ENCODE peak calls at places on chromosomes 16 and 17, in six cellular contexts. One of them, this sample, is unnamed.

GRCh38 chr17:65627892-65628622 is 66.6 kb upstream of the AXIN2 start:
- DNase-seq in transverse colon: peak; percentile 71
- DNase-seq in aorta: peak; percentile 55
- DNase-seq in CD4-positive, CD25-positive, alpha-beta regulatory T cell: no peak
- DNase-seq in thyroid gland: peak; percentile 88
- DNase-seq in uterus: peak; percentile 63
- DNase-seq in this sample: no peak

GRCh38 chr17:19320876-19321275 is 41.6 kb downstream of the B9D1 start:
- DNase-seq in transverse colon: no peak
- DNase-seq in aorta: no peak
- DNase-seq in CD4-positive, CD25-positive, alpha-beta regulatory T cell: no peak
- DNase-seq in thyroid gland: no peak
- DNase-seq in uterus: no peak
- DNase-seq in this sample: no peak

GRCh38 chr17:55762086-55762858 is 11.4 kb downstream of the PCTP start:
- DNase-seq in transverse colon: no peak
- DNase-seq in aorta: no peak
- DNase-seq in CD4-positive, CD25-positive, alpha-beta regulatory T cell: no peak
- DNase-seq in thyroid gland: no peak
- DNase-seq in uterus: no peak
- DNase-seq in this sample: no peak

GRCh38 chr17:63740464-63741181 is 976 bp downstream of the STRADA start:
- DNase-seq in transverse colon: no peak
- DNase-seq in aorta: no peak
- DNase-seq in CD4-positive, CD25-positive, alpha-beta regulatory T cell: no peak
- DNase-seq in thyroid gland: no peak
- DNase-seq in uterus: no peak
- DNase-seq in this sample: no peak

GRCh38 chr16:3542153-3542550 is 35.1 kb downstream of the NLRC3 start:
- DNase-seq in transverse colon: no peak
- DNase-seq in aorta: no peak
- DNase-seq in CD4-positive, CD25-positive, alpha-beta regulatory T cell: no peak
- DNase-seq in thyroid gland: no peak
- DNase-seq in uterus: no peak
- DNase-seq in this sample: no peak

GRCh38 chr17:28967240-28968135 is 16.2 kb upstream of the PHF12 start:
- DNase-seq in transverse colon: no peak
- DNase-seq in aorta: peak; percentile 44
- DNase-seq in CD4-positive, CD25-positive, alpha-beta regulatory T cell: no peak
- DNase-seq in thyroid gland: no peak
- DNase-seq in uterus: no peak
- DNase-seq in this sample: no peak

GRCh38 chr16:77767826-77768225 is 20.5 kb upstream of the VAT1L start:
- DNase-seq in transverse colon: no peak
- DNase-seq in aorta: no peak
- DNase-seq in CD4-positive, CD25-positive, alpha-beta regulatory T cell: no peak
- DNase-seq in thyroid gland: no peak
- DNase-seq in uterus: no peak
- DNase-seq in this sample: no peak

GRCh38 chr17:700504-701094 is 14.0 kb downstream of the VPS53 start:
- DNase-seq in transverse colon: no peak
- DNase-seq in aorta: no peak
- DNase-seq in CD4-positive, CD25-positive, alpha-beta regulatory T cell: peak; percentile 59
- DNase-seq in thyroid gland: no peak
- DNase-seq in uterus: no peak
- DNase-seq in this sample: no peak

GRCh38 chr17:2594657-2595085 is 1.2 kb downstream of the PAFAH1B1 start:
- DNase-seq in transverse colon: no peak
- DNase-seq in aorta: no peak
- DNase-seq in CD4-positive, CD25-positive, alpha-beta regulatory T cell: peak; percentile 23
- DNase-seq in thyroid gland: no peak
- DNase-seq in uterus: no peak
- DNase-seq in this sample: no peak

GRCh38 chr17:42111901-42112551 is 488 bp downstream of the DHX58 start:
- DNase-seq in transverse colon: peak; percentile 57
- DNase-seq in aorta: peak; percentile 62
- DNase-seq in CD4-positive, CD25-positive, alpha-beta regulatory T cell: no peak
- DNase-seq in thyroid gland: peak; percentile 54
- DNase-seq in uterus: no peak
- DNase-seq in this sample: no peak

GRCh38 chr17:77793146-77793887 is 165.2 kb upstream of the TNRC6C start:
- DNase-seq in transverse colon: no peak
- DNase-seq in aorta: no peak
- DNase-seq in CD4-positive, CD25-positive, alpha-beta regulatory T cell: no peak
- DNase-seq in thyroid gland: no peak
- DNase-seq in uterus: no peak
- DNase-seq in this sample: no peak

GRCh38 chr17:29949708-29950107 is 8.3 kb downstream of the EFCAB5 start:
- DNase-seq in transverse colon: no peak
- DNase-seq in aorta: no peak
- DNase-seq in CD4-positive, CD25-positive, alpha-beta regulatory T cell: no peak
- DNase-seq in thyroid gland: no peak
- DNase-seq in uterus: no peak
- DNase-seq in this sample: no peak

GRCh38 chr16:85393674-85394510 is 219.2 kb upstream of the GSE1 start:
- DNase-seq in transverse colon: peak; percentile 73
- DNase-seq in aorta: peak; percentile 65
- DNase-seq in CD4-positive, CD25-positive, alpha-beta regulatory T cell: peak; percentile 43
- DNase-seq in thyroid gland: peak; percentile 59
- DNase-seq in uterus: peak; percentile 75
- DNase-seq in this sample: peak; percentile 27

GRCh38 chr17:28507567-28508195 is 1.5 kb downstream of the FOXN1 start:
- DNase-seq in transverse colon: peak; percentile 48
- DNase-seq in aorta: no peak
- DNase-seq in CD4-positive, CD25-positive, alpha-beta regulatory T cell: no peak
- DNase-seq in thyroid gland: no peak
- DNase-seq in uterus: no peak
- DNase-seq in this sample: no peak

GRCh38 chr16:54591816-54592246 is 305.2 kb upstream of the IRX3 start:
- DNase-seq in transverse colon: no peak
- DNase-seq in aorta: no peak
- DNase-seq in CD4-positive, CD25-positive, alpha-beta regulatory T cell: no peak
- DNase-seq in thyroid gland: no peak
- DNase-seq in uterus: no peak
- DNase-seq in this sample: no peak

GRCh38 chr16:49455991-49456745 is 82.6 kb downstream of the C16orf78 start:
- DNase-seq in transverse colon: no peak
- DNase-seq in aorta: no peak
- DNase-seq in CD4-positive, CD25-positive, alpha-beta regulatory T cell: no peak
- DNase-seq in thyroid gland: no peak
- DNase-seq in uterus: no peak
- DNase-seq in this sample: no peak

GRCh38 chr17:66441012-66441703 is 138.7 kb downstream of the PRKCA start:
- DNase-seq in transverse colon: no peak
- DNase-seq in aorta: no peak
- DNase-seq in CD4-positive, CD25-positive, alpha-beta regulatory T cell: no peak
- DNase-seq in thyroid gland: no peak
- DNase-seq in uterus: no peak
- DNase-seq in this sample: no peak

GRCh38 chr17:9148908-9149536 is 127.7 kb downstream of the NTN1 start:
- DNase-seq in transverse colon: peak; percentile 14
- DNase-seq in aorta: peak; percentile 59
- DNase-seq in CD4-positive, CD25-positive, alpha-beta regulatory T cell: no peak
- DNase-seq in thyroid gland: no peak
- DNase-seq in uterus: no peak
- DNase-seq in this sample: no peak

GRCh38 chr17:42697108-42697811 is 14.9 kb downstream of the CNTNAP1 start:
- DNase-seq in transverse colon: no peak
- DNase-seq in aorta: no peak
- DNase-seq in CD4-positive, CD25-positive, alpha-beta regulatory T cell: no peak
- DNase-seq in thyroid gland: no peak
- DNase-seq in uterus: no peak
- DNase-seq in this sample: no peak

GRCh38 chr17:16583781-16584180 is 14.8 kb upstream of the ZNF287 start:
- DNase-seq in transverse colon: no peak
- DNase-seq in aorta: no peak
- DNase-seq in CD4-positive, CD25-positive, alpha-beta regulatory T cell: no peak
- DNase-seq in thyroid gland: no peak
- DNase-seq in uterus: no peak
- DNase-seq in this sample: no peak

GRCh38 chr16:72517154-72517553 is 345.2 kb upstream of the PMFBP1 start:
- DNase-seq in transverse colon: no peak
- DNase-seq in aorta: no peak
- DNase-seq in CD4-positive, CD25-positive, alpha-beta regulatory T cell: no peak
- DNase-seq in thyroid gland: no peak
- DNase-seq in uterus: no peak
- DNase-seq in this sample: no peak

GRCh38 chr17:29933379-29933778 is 3.4 kb upstream of the SSH2 start:
- DNase-seq in transverse colon: no peak
- DNase-seq in aorta: no peak
- DNase-seq in CD4-positive, CD25-positive, alpha-beta regulatory T cell: no peak
- DNase-seq in thyroid gland: no peak
- DNase-seq in uterus: no peak
- DNase-seq in this sample: no peak

GRCh38 chr17:79483122-79483521 is 127.7 kb downstream of the RBFOX3 start:
- DNase-seq in transverse colon: no peak
- DNase-seq in aorta: no peak
- DNase-seq in CD4-positive, CD25-positive, alpha-beta regulatory T cell: no peak
- DNase-seq in thyroid gland: no peak
- DNase-seq in uterus: no peak
- DNase-seq in this sample: no peak

GRCh38 chr16:50102046-50102756 is 36.4 kb downstream of the HEATR3 start:
- DNase-seq in transverse colon: no peak
- DNase-seq in aorta: no peak
- DNase-seq in CD4-positive, CD25-positive, alpha-beta regulatory T cell: no peak
- DNase-seq in thyroid gland: no peak
- DNase-seq in uterus: no peak
- DNase-seq in this sample: no peak

GRCh38 chr16:57700801-57701551 is 6.4 kb downstream of the DRC7 start:
- DNase-seq in transverse colon: no peak
- DNase-seq in aorta: peak; percentile 2
- DNase-seq in CD4-positive, CD25-positive, alpha-beta regulatory T cell: no peak
- DNase-seq in thyroid gland: no peak
- DNase-seq in uterus: no peak
- DNase-seq in this sample: no peak

GRCh38 chr16:57699481-57699880 is 4.9 kb downstream of the DRC7 start:
- DNase-seq in transverse colon: no peak
- DNase-seq in aorta: peak; percentile 34
- DNase-seq in CD4-positive, CD25-positive, alpha-beta regulatory T cell: no peak
- DNase-seq in thyroid gland: no peak
- DNase-seq in uterus: no peak
- DNase-seq in this sample: no peak

GRCh38 chr16:57703416-57704010 is 8.9 kb downstream of the DRC7 start:
- DNase-seq in transverse colon: no peak
- DNase-seq in aorta: no peak
- DNase-seq in CD4-positive, CD25-positive, alpha-beta regulatory T cell: no peak
- DNase-seq in thyroid gland: no peak
- DNase-seq in uterus: no peak
- DNase-seq in this sample: no peak

GRCh38 chr16:57699899-57700298 is 5.3 kb downstream of the DRC7 start:
- DNase-seq in transverse colon: no peak
- DNase-seq in aorta: peak; percentile 30
- DNase-seq in CD4-positive, CD25-positive, alpha-beta regulatory T cell: no peak
- DNase-seq in thyroid gland: no peak
- DNase-seq in uterus: no peak
- DNase-seq in this sample: no peak

DNA sequence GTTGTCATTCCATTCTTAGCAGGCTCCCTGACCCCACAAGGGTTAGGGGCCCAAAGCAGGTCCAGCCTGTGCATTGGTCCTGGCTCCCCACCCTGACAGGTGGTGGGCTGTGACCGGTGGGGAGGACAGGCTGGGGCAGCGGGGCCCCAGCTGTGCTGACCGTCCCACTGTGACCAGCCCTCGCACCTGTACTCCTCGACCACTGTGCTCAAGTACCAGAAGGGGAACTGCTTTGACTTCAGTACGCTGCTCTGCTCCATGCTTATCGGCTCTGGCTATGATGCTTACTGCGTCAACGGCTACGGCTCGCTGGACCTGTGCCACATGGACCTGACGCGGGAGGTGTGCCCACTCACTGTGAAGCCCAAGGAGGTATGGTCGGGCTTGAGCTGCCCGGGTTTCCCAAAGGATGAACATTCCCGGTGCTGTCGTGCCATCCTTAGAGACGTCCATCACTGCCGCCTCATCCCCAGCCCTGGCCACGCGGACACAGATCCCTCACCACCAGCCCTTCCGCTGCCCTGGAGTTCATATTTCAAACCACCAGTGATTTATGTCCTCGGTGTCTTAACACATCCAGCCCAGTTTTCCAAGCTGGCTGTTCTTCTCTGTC is 7.3 kb downstream of the DRC7 start:
- DNase-seq in transverse colon: no peak
- DNase-seq in aorta: peak; percentile 29
- DNase-seq in CD4-positive, CD25-positive, alpha-beta regulatory T cell: no peak
- DNase-seq in thyroid gland: peak; percentile 48
- DNase-seq in uterus: no peak
- DNase-seq in this sample: no peak
- H3K9me3 ChIP-seq in transverse colon: no peaks in the 10 kb centered on the region
- H3K9me3 ChIP-seq in aorta: no peaks in the 10 kb centered on the region
- H3K9me3 ChIP-seq in CD4-positive, CD25-positive, alpha-beta regulatory T cell: no peaks in the 10 kb centered on the region
- H3K9me3 ChIP-seq in thyroid gland: no peaks in the 10 kb centered on the region
- H3K9me3 ChIP-seq in uterus: no peaks in the 10 kb centered on the region
- H3K9me3 ChIP-seq in this sample: no peaks in the 10 kb centered on the region

DNA sequence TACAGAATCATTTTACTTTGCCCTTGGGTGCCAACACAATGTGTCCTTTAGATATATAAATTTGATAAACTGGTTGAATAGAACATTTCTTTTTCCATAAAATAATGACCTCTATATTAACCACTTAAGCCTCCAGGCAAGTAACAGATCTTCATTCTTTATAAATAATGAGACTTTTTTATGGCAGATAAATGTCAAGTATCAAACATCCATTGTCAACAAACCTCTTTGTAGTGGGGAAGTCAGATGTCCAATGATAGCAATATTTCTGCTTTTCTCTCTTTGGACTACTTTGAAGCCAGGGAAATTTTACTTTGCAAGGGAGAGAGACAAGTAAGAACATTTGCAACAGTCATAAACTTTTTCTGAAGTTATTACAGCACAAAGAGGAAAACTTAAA is 841.2 kb downstream of the CDH8 start:
- DNase-seq in transverse colon: no peak
- DNase-seq in aorta: no peak
- DNase-seq in CD4-positive, CD25-positive, alpha-beta regulatory T cell: no peak
- DNase-seq in thyroid gland: no peak
- DNase-seq in uterus: no peak
- DNase-seq in this sample: no peak
- H3K9me3 ChIP-seq in transverse colon: no peaks in the 10 kb centered on the region
- H3K9me3 ChIP-seq in aorta: no peaks in the 10 kb centered on the region
- H3K9me3 ChIP-seq in CD4-positive, CD25-positive, alpha-beta regulatory T cell: peaks cover 4% of the 10 kb centered on the region
- H3K9me3 ChIP-seq in thyroid gland: no peaks in the 10 kb centered on the region
- H3K9me3 ChIP-seq in uterus: no peaks in the 10 kb centered on the region
- H3K9me3 ChIP-seq in this sample: no peaks in the 10 kb centered on the region

GRCh38 chr17:69762766-69763165 is 312.3 kb upstream of the KCNJ16 start:
- DNase-seq in transverse colon: no peak
- DNase-seq in aorta: no peak
- DNase-seq in CD4-positive, CD25-positive, alpha-beta regulatory T cell: no peak
- DNase-seq in thyroid gland: no peak
- DNase-seq in uterus: no peak
- DNase-seq in this sample: no peak
- H3K9me3 ChIP-seq in transverse colon: no peaks in the 10 kb centered on the region
- H3K9me3 ChIP-seq in aorta: no peaks in the 10 kb centered on the region
- H3K9me3 ChIP-seq in CD4-positive, CD25-positive, alpha-beta regulatory T cell: no peaks in the 10 kb centered on the region
- H3K9me3 ChIP-seq in thyroid gland: no peaks in the 10 kb centered on the region
- H3K9me3 ChIP-seq in uterus: no peaks in the 10 kb centered on the region
- H3K9me3 ChIP-seq in this sample: no peaks in the 10 kb centered on the region

DNA sequence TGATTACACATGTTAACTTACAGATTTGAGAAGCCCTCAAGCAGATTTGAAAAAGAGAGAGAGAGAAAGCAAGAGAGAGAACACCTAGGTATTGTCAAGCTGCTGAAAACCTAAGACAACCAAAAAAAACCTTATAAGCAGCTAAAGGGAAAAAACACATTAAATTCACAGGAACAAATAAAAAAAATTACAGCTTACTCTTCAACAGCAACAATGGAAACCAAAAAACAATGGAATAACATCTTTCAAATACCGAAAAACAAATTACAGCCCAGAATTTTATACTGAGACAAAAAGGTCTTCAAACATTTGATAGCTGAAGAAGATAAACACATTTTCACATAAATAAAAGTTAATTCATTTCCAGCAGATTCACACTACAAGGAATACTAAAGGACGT is 8.4 kb upstream of the CFAP20 start:
- DNase-seq in transverse colon: no peak
- DNase-seq in aorta: no peak
- DNase-seq in CD4-positive, CD25-positive, alpha-beta regulatory T cell: no peak
- DNase-seq in thyroid gland: no peak
- DNase-seq in uterus: no peak
- DNase-seq in this sample: no peak
- H3K9me3 ChIP-seq in transverse colon: peaks cover 6% of the 10 kb centered on the region
- H3K9me3 ChIP-seq in aorta: no peaks in the 10 kb centered on the region
- H3K9me3 ChIP-seq in CD4-positive, CD25-positive, alpha-beta regulatory T cell: no peaks in the 10 kb centered on the region
- H3K9me3 ChIP-seq in thyroid gland: no peaks in the 10 kb centered on the region
- H3K9me3 ChIP-seq in uterus: no peaks in the 10 kb centered on the region
- H3K9me3 ChIP-seq in this sample: no peaks in the 10 kb centered on the region